ENCODE peak calls at places on chromosomes 7 and 10, in nine cellular contexts. One of them, this sample, is unnamed.

GRCh38 chr10:73810735-73811465 is 498 bp downstream of the NDST2 start:
- DNase-seq in fibroblast of the aortic adventitia: peak
- DNase-seq in B cell: peak
- DNase-seq in omental fat pad: no peak
- DNase-seq in body of pancreas: peak
- DNase-seq in neural progenitor cell: peak
- DNase-seq in GM13977: peak
- DNase-seq in uterus: no peak
- DNase-seq in GM12878: no peak
- DNase-seq in this sample: peak

GRCh38 chr7:112263519-112263918 is 57.0 kb downstream of the ZNF277 start:
- DNase-seq in fibroblast of the aortic adventitia: no peak
- DNase-seq in B cell: no peak
- DNase-seq in omental fat pad: no peak
- DNase-seq in body of pancreas: no peak
- DNase-seq in neural progenitor cell: no peak
- DNase-seq in GM13977: no peak
- DNase-seq in uterus: no peak
- DNase-seq in GM12878: no peak
- DNase-seq in this sample: no peak

GRCh38 chr7:118202056-118202455 is 18.1 kb downstream of the LSM8 start:
- DNase-seq in fibroblast of the aortic adventitia: no peak
- DNase-seq in B cell: no peak
- DNase-seq in omental fat pad: no peak
- DNase-seq in body of pancreas: no peak
- DNase-seq in neural progenitor cell: no peak
- DNase-seq in GM13977: no peak
- DNase-seq in uterus: no peak
- DNase-seq in GM12878: no peak
- DNase-seq in this sample: no peak

GRCh38 chr10:83765711-83766110 is 373.6 kb upstream of the GHITM start:
- DNase-seq in fibroblast of the aortic adventitia: no peak
- DNase-seq in B cell: no peak
- DNase-seq in omental fat pad: no peak
- DNase-seq in body of pancreas: no peak
- DNase-seq in neural progenitor cell: no peak
- DNase-seq in GM13977: no peak
- DNase-seq in uterus: no peak
- DNase-seq in GM12878: no peak
- DNase-seq in this sample: no peak

GRCh38 chr10:3486346-3487065 is 298.5 kb downstream of the KLF6 start:
- DNase-seq in fibroblast of the aortic adventitia: peak
- DNase-seq in B cell: no peak
- DNase-seq in omental fat pad: no peak
- DNase-seq in body of pancreas: peak
- DNase-seq in neural progenitor cell: peak
- DNase-seq in GM13977: no peak
- DNase-seq in uterus: no peak
- DNase-seq in GM12878: no peak
- DNase-seq in this sample: peak

GRCh38 chr7:85730016-85730415 is 543.2 kb upstream of the SEMA3D start:
- DNase-seq in fibroblast of the aortic adventitia: peak
- DNase-seq in B cell: no peak
- DNase-seq in omental fat pad: no peak
- DNase-seq in body of pancreas: no peak
- DNase-seq in neural progenitor cell: no peak
- DNase-seq in GM13977: no peak
- DNase-seq in uterus: no peak
- DNase-seq in GM12878: no peak
- DNase-seq in this sample: no peak

GRCh38 chr7:76225379-76225778 is 23.7 kb downstream of the SRRM3 start:
- DNase-seq in fibroblast of the aortic adventitia: peak
- DNase-seq in B cell: no peak
- DNase-seq in omental fat pad: no peak
- DNase-seq in body of pancreas: no peak
- DNase-seq in neural progenitor cell: peak
- DNase-seq in GM13977: peak
- DNase-seq in uterus: no peak
- DNase-seq in GM12878: no peak
- DNase-seq in this sample: peak

GRCh38 chr10:88184543-88185297 is 321.3 kb downstream of the PTEN start:
- DNase-seq in fibroblast of the aortic adventitia: no peak
- DNase-seq in B cell: no peak
- DNase-seq in omental fat pad: no peak
- DNase-seq in body of pancreas: no peak
- DNase-seq in neural progenitor cell: no peak
- DNase-seq in GM13977: no peak
- DNase-seq in uterus: no peak
- DNase-seq in GM12878: no peak
- DNase-seq in this sample: no peak

GRCh38 chr10:22597142-22597541 is 117.2 kb downstream of the PIP4K2A start:
- DNase-seq in fibroblast of the aortic adventitia: no peak
- DNase-seq in B cell: peak
- DNase-seq in omental fat pad: no peak
- DNase-seq in body of pancreas: no peak
- DNase-seq in neural progenitor cell: no peak
- DNase-seq in GM13977: peak
- DNase-seq in uterus: no peak
- DNase-seq in GM12878: peak
- DNase-seq in this sample: no peak

GRCh38 chr10:28179490-28180099 is 123.3 kb downstream of the MPP7 start:
- DNase-seq in fibroblast of the aortic adventitia: peak
- DNase-seq in B cell: peak
- DNase-seq in omental fat pad: no peak
- DNase-seq in body of pancreas: peak
- DNase-seq in neural progenitor cell: peak
- DNase-seq in GM13977: peak
- DNase-seq in uterus: peak
- DNase-seq in GM12878: no peak
- DNase-seq in this sample: peak

GRCh38 chr10:102509387-102509786 is 5.6 kb downstream of the SUFU start:
- DNase-seq in fibroblast of the aortic adventitia: peak
- DNase-seq in B cell: no peak
- DNase-seq in omental fat pad: no peak
- DNase-seq in body of pancreas: no peak
- DNase-seq in neural progenitor cell: no peak
- DNase-seq in GM13977: no peak
- DNase-seq in uterus: no peak
- DNase-seq in GM12878: no peak
- DNase-seq in this sample: peak

GRCh38 chr7:38863609-38864291 is 45.2 kb downstream of the VPS41 start:
- DNase-seq in fibroblast of the aortic adventitia: no peak
- DNase-seq in B cell: no peak
- DNase-seq in omental fat pad: no peak
- DNase-seq in body of pancreas: peak
- DNase-seq in neural progenitor cell: no peak
- DNase-seq in GM13977: no peak
- DNase-seq in uterus: no peak
- DNase-seq in GM12878: no peak
- DNase-seq in this sample: peak

GRCh38 chr7:114695182-114695581 is 226.7 kb upstream of the MDFIC start:
- DNase-seq in fibroblast of the aortic adventitia: no peak
- DNase-seq in B cell: no peak
- DNase-seq in omental fat pad: no peak
- DNase-seq in body of pancreas: no peak
- DNase-seq in neural progenitor cell: no peak
- DNase-seq in GM13977: no peak
- DNase-seq in uterus: no peak
- DNase-seq in GM12878: no peak
- DNase-seq in this sample: no peak

GRCh38 chr7:159015081-159015893 is 129.4 kb downstream of the VIPR2 start:
- DNase-seq in fibroblast of the aortic adventitia: peak
- DNase-seq in B cell: no peak
- DNase-seq in omental fat pad: no peak
- DNase-seq in body of pancreas: no peak
- DNase-seq in neural progenitor cell: no peak
- DNase-seq in GM13977: no peak
- DNase-seq in uterus: peak
- DNase-seq in GM12878: no peak
- DNase-seq in this sample: no peak

GRCh38 chr10:78875932-78876331 is 192.8 kb upstream of the ZMIZ1 start:
- DNase-seq in fibroblast of the aortic adventitia: no peak
- DNase-seq in B cell: no peak
- DNase-seq in omental fat pad: no peak
- DNase-seq in body of pancreas: no peak
- DNase-seq in neural progenitor cell: no peak
- DNase-seq in GM13977: no peak
- DNase-seq in uterus: no peak
- DNase-seq in GM12878: no peak
- DNase-seq in this sample: no peak

GRCh38 chr10:4246881-4247358 is 461.9 kb upstream of the KLF6 start:
- DNase-seq in fibroblast of the aortic adventitia: peak
- DNase-seq in B cell: no peak
- DNase-seq in omental fat pad: no peak
- DNase-seq in body of pancreas: no peak
- DNase-seq in neural progenitor cell: no peak
- DNase-seq in GM13977: no peak
- DNase-seq in uterus: no peak
- DNase-seq in GM12878: no peak
- DNase-seq in this sample: no peak

GRCh38 chr10:48459270-48460147 is 145.4 kb downstream of the ARHGAP22 start:
- DNase-seq in fibroblast of the aortic adventitia: no peak
- DNase-seq in B cell: no peak
- DNase-seq in omental fat pad: no peak
- DNase-seq in body of pancreas: peak
- DNase-seq in neural progenitor cell: no peak
- DNase-seq in GM13977: no peak
- DNase-seq in uterus: peak
- DNase-seq in GM12878: no peak
- DNase-seq in this sample: no peak

GRCh38 chr7:18900801-18901200 is 216.6 kb downstream of the TWIST1 start:
- DNase-seq in fibroblast of the aortic adventitia: peak
- DNase-seq in B cell: no peak
- DNase-seq in omental fat pad: no peak
- DNase-seq in body of pancreas: no peak
- DNase-seq in neural progenitor cell: no peak
- DNase-seq in GM13977: no peak
- DNase-seq in uterus: no peak
- DNase-seq in GM12878: no peak
- DNase-seq in this sample: no peak

GRCh38 chr7:137904826-137905225 is 58.1 kb upstream of the DGKI start:
- DNase-seq in fibroblast of the aortic adventitia: no peak
- DNase-seq in B cell: no peak
- DNase-seq in omental fat pad: no peak
- DNase-seq in body of pancreas: no peak
- DNase-seq in neural progenitor cell: no peak
- DNase-seq in GM13977: no peak
- DNase-seq in uterus: no peak
- DNase-seq in GM12878: no peak
- DNase-seq in this sample: no peak

GRCh38 chr7:34497153-34497777 is 160.8 kb upstream of the NPSR1 start:
- DNase-seq in fibroblast of the aortic adventitia: no peak
- DNase-seq in B cell: no peak
- DNase-seq in omental fat pad: no peak
- DNase-seq in body of pancreas: no peak
- DNase-seq in neural progenitor cell: peak
- DNase-seq in GM13977: no peak
- DNase-seq in uterus: no peak
- DNase-seq in GM12878: no peak
- DNase-seq in this sample: peak
- TF ChIP-seq CTCF in fibroblast of the aortic adventitia: peak
- TF ChIP-seq CTCF in B cell: no peak
- TF ChIP-seq CTCF in omental fat pad: no peak
- TF ChIP-seq CTCF in body of pancreas: no peak
- TF ChIP-seq CTCF in neural progenitor cell: peak
- TF ChIP-seq CTCF in GM13977: peak
- TF ChIP-seq CTCF in uterus: no peak
- TF ChIP-seq CTCF in GM12878: no peak
- TF ChIP-seq CTCF in this sample: peak

GRCh38 chr10:33073641-33074410 is 115.8 kb upstream of the ITGB1 start:
- DNase-seq in fibroblast of the aortic adventitia: peak
- DNase-seq in B cell: no peak
- DNase-seq in omental fat pad: no peak
- DNase-seq in body of pancreas: no peak
- DNase-seq in neural progenitor cell: no peak
- DNase-seq in GM13977: no peak
- DNase-seq in uterus: peak
- DNase-seq in GM12878: no peak
- DNase-seq in this sample: no peak
- TF ChIP-seq CTCF in fibroblast of the aortic adventitia: peak
- TF ChIP-seq CTCF in B cell: no peak
- TF ChIP-seq CTCF in omental fat pad: no peak
- TF ChIP-seq CTCF in body of pancreas: no peak
- TF ChIP-seq CTCF in neural progenitor cell: no peak
- TF ChIP-seq CTCF in GM13977: peak
- TF ChIP-seq CTCF in uterus: no peak
- TF ChIP-seq CTCF in GM12878: no peak
- TF ChIP-seq CTCF in this sample: no peak

DNA sequence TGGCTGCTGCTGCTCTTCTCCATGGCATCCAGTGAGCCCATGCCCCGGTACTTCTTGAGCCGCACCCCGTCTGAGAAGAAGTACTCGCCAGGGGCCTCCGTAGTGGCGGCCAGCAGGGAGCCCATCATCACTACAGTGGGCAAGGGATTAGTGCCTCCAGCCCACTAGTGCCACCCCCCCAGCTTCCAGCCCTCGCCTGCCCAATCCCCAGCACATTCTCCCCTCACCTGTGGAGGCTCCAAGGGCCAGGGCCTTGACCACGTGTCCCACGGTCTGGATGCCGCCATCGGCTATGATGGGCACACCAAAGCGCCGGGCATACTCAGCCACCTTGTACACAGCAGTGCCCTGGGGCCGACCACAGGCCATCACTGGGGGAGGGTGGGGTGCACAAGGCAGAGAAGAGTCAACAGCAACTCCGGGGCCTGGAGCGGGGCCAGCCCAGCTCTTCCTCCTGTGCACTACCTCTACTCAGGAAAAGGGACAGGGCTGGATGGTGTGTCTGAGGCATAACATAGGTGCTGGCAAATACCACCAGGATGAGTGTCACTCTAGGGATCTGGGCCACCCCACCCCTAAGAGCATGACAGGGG is 14.8 kb downstream of the IMPDH1 start:
- DNase-seq in fibroblast of the aortic adventitia: no peak
- DNase-seq in B cell: no peak
- DNase-seq in omental fat pad: no peak
- DNase-seq in body of pancreas: no peak
- DNase-seq in neural progenitor cell: no peak
- DNase-seq in GM13977: no peak
- DNase-seq in uterus: no peak
- DNase-seq in GM12878: no peak
- DNase-seq in this sample: no peak
- TF ChIP-seq CTCF in fibroblast of the aortic adventitia: no peak
- TF ChIP-seq CTCF in B cell: no peak
- TF ChIP-seq CTCF in omental fat pad: no peak
- TF ChIP-seq CTCF in body of pancreas: no peak
- TF ChIP-seq CTCF in neural progenitor cell: no peak
- TF ChIP-seq CTCF in GM13977: no peak
- TF ChIP-seq CTCF in uterus: no peak
- TF ChIP-seq CTCF in GM12878: no peak
- TF ChIP-seq CTCF in this sample: no peak

DNA sequence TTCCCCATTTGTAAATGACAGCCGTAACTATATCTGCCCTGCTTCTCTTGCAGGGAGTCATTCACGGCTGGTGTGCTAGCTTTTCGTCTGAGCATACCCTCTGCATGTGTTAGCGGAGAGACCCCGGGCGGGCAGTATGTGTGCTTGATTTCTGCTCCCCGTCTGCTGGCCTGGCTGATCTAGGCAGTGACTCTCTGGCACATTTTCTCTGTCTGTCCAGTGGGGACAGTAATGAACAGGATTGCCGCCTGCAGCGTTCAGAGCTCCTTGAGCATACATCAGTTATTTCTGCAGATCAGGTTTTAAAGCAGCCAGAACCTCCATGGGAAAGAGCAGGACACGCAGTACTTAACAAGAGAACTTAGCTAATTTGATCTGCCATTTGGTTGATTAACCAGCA is 242.5 kb downstream of the CELF2 start:
- DNase-seq in fibroblast of the aortic adventitia: no peak
- DNase-seq in B cell: no peak
- DNase-seq in omental fat pad: no peak
- DNase-seq in body of pancreas: no peak
- DNase-seq in neural progenitor cell: no peak
- DNase-seq in GM13977: no peak
- DNase-seq in uterus: no peak
- DNase-seq in GM12878: no peak
- DNase-seq in this sample: no peak
- TF ChIP-seq CTCF in fibroblast of the aortic adventitia: no peak
- TF ChIP-seq CTCF in B cell: no peak
- TF ChIP-seq CTCF in omental fat pad: no peak
- TF ChIP-seq CTCF in body of pancreas: no peak
- TF ChIP-seq CTCF in neural progenitor cell: no peak
- TF ChIP-seq CTCF in GM13977: no peak
- TF ChIP-seq CTCF in uterus: no peak
- TF ChIP-seq CTCF in GM12878: no peak
- TF ChIP-seq CTCF in this sample: no peak